ENCODE peak calls at places on chromosomes 16 and 17, in six cellular contexts. F is right lobe of liver, V is neuronal stem cell, L is NT2/D1, H is BE2C, A is A549. T is an unnamed sample.

GRCh38 chr17:39981207-39982068 is 831 bp downstream of the PSMD3 start:
- DNase-seq in F (no peak), V (no peak), L (no peak), H (no peak), A (no peak), T (no peak)

GRCh38 chr16:31029272-31029671 is 4.1 kb upstream of the STX4 start:
- DNase-seq in F (no peak), V (no peak), L (no peak), H (no peak), A (no peak), T (no peak)

GRCh38 chr16:8928467-8928957 is 35.2 kb downstream of the USP7 start:
- DNase-seq in F (no peak), V (no peak), L (no peak), H (no peak), A (no peak), T (no peak)

GRCh38 chr16:66677836-66678235 is 18.7 kb downstream of the CMTM4 start:
- DNase-seq in F (peak), V (no peak), L (no peak), H (no peak), A (no peak), T (no peak)

GRCh38 chr16:2206780-2207433 is 1.7 kb downstream of the MLST8 start:
- DNase-seq in F (no peak), V (no peak), L (no peak), H (no peak), A (no peak), T (no peak)

GRCh38 chr16:66408181-66409048 is 18.7 kb upstream of the BEAN1 start:
- DNase-seq in F (no peak), V (no peak), L (no peak), H (peak), A (peak), T (no peak)

GRCh38 chr17:78125138-78125913 is 3.2 kb downstream of the TMC6 start:
- DNase-seq in F (no peak), V (no peak), L (no peak), H (no peak), A (no peak), T (no peak)

GRCh38 chr17:7440823-7441174 is 1.5 kb downstream of the FGF11 start:
- DNase-seq in F (peak), V (no peak), L (no peak), H (peak), A (no peak), T (peak)

GRCh38 chr16:84449156-84450140 is 55.0 kb downstream of the MEAK7 start:
- DNase-seq in F (peak), V (no peak), L (no peak), H (no peak), A (no peak), T (no peak)

GRCh38 chr17:27240802-27241155 is 53.1 kb upstream of the WSB1 start:
- DNase-seq in F (no peak), V (no peak), L (no peak), H (no peak), A (no peak), T (no peak)

GRCh38 chr16:88881675-88882357 is 15.4 kb upstream of the PABPN1L start:
- DNase-seq in F (no peak), V (no peak), L (no peak), H (no peak), A (no peak), T (no peak)

GRCh38 chr17:40547079-40547784 is 18.0 kb downstream of the CCR7 start:
- DNase-seq in F (peak), V (no peak), L (no peak), H (no peak), A (no peak), T (peak)

GRCh38 chr16:65660390-65660789 is 538.5 kb upstream of the CDH11 start:
- DNase-seq in F (no peak), V (no peak), L (no peak), H (no peak), A (no peak), T (no peak)

GRCh38 chr17:76588182-76588581 is 2.5 kb upstream of the ST6GALNAC2 start:
- DNase-seq in F (peak), V (no peak), L (no peak), H (no peak), A (no peak), T (peak)

GRCh38 chr16:85238233-85238647 is 126.0 kb upstream of the CIBAR2 start:
- DNase-seq in F (no peak), V (no peak), L (no peak), H (peak), A (no peak), T (no peak)

GRCh38 chr16:22898874-22899348 is 84.9 kb downstream of the HS3ST2 start:
- DNase-seq in F (peak), V (peak), L (peak), H (peak), A (peak), T (peak)

GRCh38 chr16:16175296-16175695 is 48.0 kb downstream of the ABCC6 start:
- DNase-seq in F (peak), V (no peak), L (no peak), H (peak), A (no peak), T (no peak)

GRCh38 chr17:51435641-51436091 is 175.3 kb downstream of the UTP18 start:
- DNase-seq in F (peak), V (peak), L (peak), H (peak), A (peak), T (peak)

GRCh38 chr16:11005611-11005975 is 61.2 kb downstream of the CLEC16A start:
- DNase-seq in F (no peak), V (no peak), L (no peak), H (no peak), A (no peak), T (no peak)

GRCh38 chr17:79838541-79839274 is 532 bp downstream of the CBX4 start:
- DNase-seq in F (peak), V (no peak), L (no peak), H (peak), A (peak), T (no peak)

GRCh38 chr16:397736-398332 is 835 bp downstream of the NME4 start:
- DNase-seq in F (peak), V (peak), L (no peak), H (peak), A (peak), T (no peak)

GRCh38 chr17:6070280-6070894 is at the start of gene WSCD1:
- DNase-seq in F (no peak), V (no peak), L (no peak), H (no peak), A (peak), T (no peak)

GRCh38 chr17:48593126-48593829 is at the start of gene HOXB5:
- DNase-seq in F (no peak), V (no peak), L (no peak), H (no peak), A (no peak), T (no peak)

GRCh38 chr16:1613728-1614225 is 1.6 kb downstream of the CRAMP1 start:
- DNase-seq in F (no peak), V (peak), L (no peak), H (no peak), A (no peak), T (no peak)

GRCh38 chr17:79783891-79784290 is 5.9 kb downstream of the CBX2 start:
- DNase-seq in F (no peak), V (no peak), L (no peak), H (no peak), A (no peak), T (no peak)

GRCh38 chr17:19742495-19742894 is 5.6 kb downstream of the ALDH3A1 start:
- DNase-seq in F (no peak), V (no peak), L (no peak), H (no peak), A (no peak), T (no peak)

GRCh38 chr17:74369221-74369620 is 1.9 kb downstream of the GPR142 start:
- DNase-seq in F (no peak), V (no peak), L (no peak), H (no peak), A (no peak), T (no peak)

GRCh38 chr16:21162661-21163151 is 4.2 kb downstream of the LDAF1 start:
- DNase-seq in F (no peak), V (no peak), L (no peak), H (no peak), A (no peak), T (no peak)

GRCh38 chr16:83715217-83715920 is 92.4 kb upstream of the HSBP1 start:
- DNase-seq in F (no peak), V (no peak), L (no peak), H (no peak), A (no peak), T (no peak)

GRCh38 chr16:86285938-86286921 is 224.1 kb upstream of the FOXF1 start:
- DNase-seq in F (peak), V (no peak), L (no peak), H (no peak), A (no peak), T (no peak)

GRCh38 chr17:49327835-49328784 is 33.9 kb downstream of the ZNF652 start:
- DNase-seq in F (no peak), V (no peak), L (no peak), H (no peak), A (no peak), T (no peak)

GRCh38 chr16:58098207-58099096 is 30.7 kb downstream of the CFAP20 start:
- DNase-seq in F (no peak), V (no peak), L (no peak), H (no peak), A (peak), T (no peak)

GRCh38 chr16:17160285-17160854 is 310.4 kb downstream of the XYLT1 start:
- DNase-seq in F (no peak), V (peak), L (no peak), H (peak), A (no peak), T (no peak)

GRCh38 chr17:78862073-78863023 is 21.7 kb upstream of the USP36 start:
- DNase-seq in F (no peak), V (no peak), L (no peak), H (no peak), A (peak), T (no peak)

GRCh38 chr17:36149296-36149820 is 27.1 kb downstream of the TBC1D3B start:
- DNase-seq in F (no peak), V (no peak), L (no peak), H (no peak), A (peak), T (peak)

GRCh38 chr16:84927621-84928591 is 83.4 kb downstream of the ZDHHC7 start:
- DNase-seq in F (no peak), V (no peak), L (no peak), H (no peak), A (no peak), T (no peak)

GRCh38 chr16:26993988-26994387 is 72.7 kb upstream of the C16orf82 start:
- DNase-seq in F (no peak), V (no peak), L (no peak), H (no peak), A (no peak), T (no peak)

GRCh38 chr17:57911021-57911420 is 44.2 kb downstream of the CUEDC1 start:
- DNase-seq in F (no peak), V (no peak), L (no peak), H (no peak), A (no peak), T (no peak)